ENCODE peak calls at places on chromosome 10, in ten cellular contexts. Y, M, F, V, O, C, D, E, I and P are unnamed samples.

GRCh38 chr10:49616421-49617230 is 2.8 kb downstream of the CHAT start:
- DNase-seq in D (no peak), Y (no peak), E (no peak), I (no peak), O (peak; percentile 19), F (no peak), C (no peak), V (no peak), M (no peak), P (no peak)

GRCh38 chr10:70537398-70538194 is 59.0 kb downstream of the PALD1 start:
- DNase-seq in Y (no peak), E (no peak), C (no peak), D (no peak), V (peak; percentile 86), F (no peak), M (no peak), O (no peak), I (no peak), P (peak; percentile 53)

GRCh38 chr10:43773736-43774135 is 125.1 kb upstream of the ZNF32 start:
- DNase-seq in Y (no peak), V (no peak), C (no peak), F (no peak), E (no peak), O (no peak), M (no peak), I (no peak), D (no peak), P (no peak)

GRCh38 chr10:126972622-126973414 is 67.6 kb downstream of the DOCK1 start:
- DNase-seq in Y (peak; percentile 94), O (no peak), I (no peak), C (peak; percentile 88), D (no peak), M (no peak), V (no peak), E (peak; percentile 51), F (no peak), P (peak; percentile 76)

GRCh38 chr10:20966426-20966825 is 69.3 kb upstream of the NEBL start:
- DNase-seq in C (no peak), D (no peak), V (no peak), Y (no peak), M (no peak), O (no peak), F (no peak), I (no peak), E (no peak), P (no peak)

GRCh38 chr10:29932991-29933390 is 126.4 kb downstream of the JCAD start:
- DNase-seq in M (no peak), F (no peak), D (no peak), C (no peak), Y (no peak), E (no peak), I (no peak), O (no peak), V (no peak), P (peak; percentile 54)

GRCh38 chr10:9635691-9636090 is 1382.0 kb upstream of the CELF2 start:
- DNase-seq in F (no peak), D (no peak), Y (peak; percentile 78), M (no peak), O (no peak), E (no peak), C (peak; percentile 3), V (no peak), I (no peak), P (no peak)

GRCh38 chr10:117311261-117311660 is 64.0 kb downstream of the PDZD8 start:
- DNase-seq in V (no peak), C (no peak), D (no peak), I (no peak), E (no peak), M (no peak), Y (peak; percentile 9), O (no peak), F (no peak), P (no peak)

DNA sequence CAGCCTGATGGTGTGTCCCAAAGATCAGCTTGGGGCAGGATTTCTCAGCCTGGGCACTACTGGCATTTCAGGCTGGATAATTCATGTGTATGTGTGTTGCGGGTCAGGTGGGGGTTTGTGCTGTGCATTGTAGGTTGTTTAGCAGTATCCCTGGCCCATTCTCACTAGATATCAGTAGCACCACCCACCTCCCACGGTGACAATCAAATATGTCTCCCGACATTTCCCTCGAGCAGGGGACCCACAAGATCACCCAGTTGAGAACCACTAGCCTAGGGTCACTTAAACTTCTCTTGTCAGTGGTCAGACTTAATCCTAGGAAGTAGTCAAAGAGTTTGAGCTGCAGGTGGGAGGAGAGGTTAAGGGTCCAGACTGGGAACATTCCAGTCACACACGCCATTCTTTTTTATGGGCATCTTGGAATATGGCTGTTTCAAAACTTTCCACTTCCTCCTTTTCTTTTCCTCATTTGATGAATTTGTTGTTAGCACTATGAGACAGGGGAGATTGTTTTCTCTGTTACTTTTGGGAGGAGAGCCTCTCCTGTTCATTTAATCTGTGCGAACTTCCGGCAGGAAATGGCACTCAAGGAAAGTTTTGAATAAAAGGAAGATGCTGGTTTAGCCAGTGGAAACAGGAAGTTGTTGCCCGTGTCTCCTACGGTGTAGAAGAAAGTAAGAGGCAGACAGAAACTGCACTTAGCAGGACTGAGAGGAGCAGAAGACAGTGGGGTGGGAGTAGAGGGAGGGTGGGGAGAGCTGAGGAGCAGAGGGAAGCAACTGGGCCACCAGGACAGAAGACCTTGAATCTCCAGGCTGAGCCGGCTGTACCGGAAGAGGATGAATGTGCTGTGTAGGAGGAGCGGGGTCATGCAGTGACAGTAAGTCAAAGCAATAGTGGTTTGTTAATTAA is 17.6 kb upstream of the EXOC6 start:
- DNase-seq in O (no peak), V (no peak), Y (no peak), M (no peak), E (no peak), I (no peak), D (peak; percentile 4), F (no peak), C (peak; percentile 17), P (no peak)
- H3K4me3 ChIP-seq in O (peak overlapping the region; percentile 22), V (no peak overlapping the region), Y (no peak overlapping the region), M (peak overlapping the region; percentile 50), E (no peak overlapping the region), I (no peak overlapping the region), D (peak overlapping the region; percentile 70), F (peak overlapping the region; percentile 45), C (no peak overlapping the region), P (no peak overlapping the region)

GRCh38 chr10:1036341-1036791 is 10.7 kb upstream of the IDI2 start:
- DNase-seq in D (peak; percentile 39), F (no peak), O (peak; percentile 73), I (no peak), E (no peak), M (no peak), Y (peak; percentile 38), V (no peak), C (no peak), P (peak; percentile 98)

GRCh38 chr10:1037098-1037497 is 11.4 kb upstream of the IDI2 start:
- DNase-seq in I (no peak), C (no peak), O (no peak), F (no peak), E (no peak), D (no peak), M (no peak), Y (no peak), V (no peak), P (no peak)

GRCh38 chr10:1035201-1035600 is 9.5 kb upstream of the IDI2 start:
- DNase-seq in D (no peak), C (no peak), O (peak; percentile 84), E (no peak), M (no peak), I (no peak), V (no peak), Y (no peak), F (no peak), P (no peak)

GRCh38 chr10:1034758-1035157 is 9.1 kb upstream of the IDI2 start:
- DNase-seq in D (no peak), F (no peak), O (no peak), E (no peak), I (no peak), C (no peak), V (no peak), Y (no peak), M (no peak), P (no peak)

GRCh38 chr10:1033601-1034000 is 7.9 kb upstream of the IDI2 start:
- DNase-seq in Y (no peak), E (no peak), D (no peak), I (no peak), M (no peak), F (no peak), C (no peak), V (no peak), O (peak; percentile 80), P (no peak)
- H3K4me3 ChIP-seq in Y (no peak overlapping the region), E (no peak overlapping the region), D (no peak overlapping the region), I (no peak overlapping the region), M (no peak overlapping the region), F (no peak overlapping the region), C (no peak overlapping the region), V (no peak overlapping the region), O (peak overlapping the region; percentile 49), P (no peak overlapping the region)

GRCh38 chr10:98446121-98446655 is 547 bp downstream of the HPS1 start:
- DNase-seq in O (no peak), D (no peak), I (no peak), E (no peak), Y (peak; percentile 33), V (peak; percentile 64), M (peak; percentile 29), F (no peak), C (peak; percentile 34), P (peak; percentile 33)

GRCh38 chr10:98445200-98445812 is 1.4 kb downstream of the HPS1 start:
- DNase-seq in V (no peak), E (no peak), I (no peak), C (no peak), Y (no peak), O (no peak), D (no peak), F (no peak), M (no peak), P (no peak)

GRCh38 chr10:98449287-98449686 is 2.6 kb upstream of the HPS1 start:
- DNase-seq in E (no peak), Y (no peak), D (no peak), V (no peak), F (no peak), M (no peak), I (no peak), C (no peak), O (no peak), P (no peak)

GRCh38 chr10:98444314-98445006 is 2.3 kb downstream of the HPS1 start:
- DNase-seq in M (no peak), C (no peak), E (no peak), V (no peak), F (no peak), Y (no peak), O (no peak), D (no peak), I (no peak), P (no peak)

DNA sequence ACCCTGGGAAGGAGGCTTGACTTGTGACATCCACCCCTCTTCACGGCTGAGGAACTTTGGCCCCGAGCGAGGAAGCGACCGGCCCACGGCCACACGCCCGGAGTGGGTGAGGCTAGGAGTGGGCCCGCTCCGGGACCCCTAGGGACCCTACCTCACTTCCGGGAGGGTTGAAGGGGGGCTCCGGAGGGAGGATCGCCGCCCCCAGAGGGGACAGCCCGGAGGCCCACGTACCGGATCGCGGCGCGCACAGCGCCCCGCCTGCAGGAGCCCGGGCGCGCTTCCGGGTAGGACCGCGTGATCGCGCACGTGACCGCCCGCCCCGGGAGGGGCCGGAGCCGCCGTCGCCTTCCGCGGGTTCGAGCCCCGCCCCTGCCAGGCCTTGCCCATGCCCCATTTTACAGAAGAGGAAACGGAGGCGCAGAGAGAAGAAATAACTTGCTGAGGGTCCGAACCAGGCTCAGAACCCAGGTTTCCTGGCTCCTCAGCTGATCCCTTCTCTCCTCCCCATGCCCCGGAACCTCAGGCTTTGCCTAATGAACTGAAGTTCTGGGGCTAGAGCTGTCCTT is at the start of gene HPS1:
- DNase-seq in F (no peak), I (no peak), C (peak; percentile 84), V (peak; percentile 73), M (peak; percentile 75), O (peak; percentile 91), Y (peak; percentile 61), D (peak; percentile 79), E (peak; percentile 62), P (peak; percentile 65)
- H3K4me3 ChIP-seq in F (peak within 1 kb of the TSS; percentile 86), I (peak within 1 kb of the TSS; percentile 69), C (peak within 1 kb of the TSS; percentile 84), V (peak within 1 kb of the TSS; percentile 84), M (peak within 1 kb of the TSS; percentile 87), O (peak within 1 kb of the TSS; percentile 89), Y (peak within 1 kb of the TSS; percentile 87), D (peak within 1 kb of the TSS; percentile 86), E (peak within 1 kb of the TSS; percentile 75), P (peak within 1 kb of the TSS; percentile 86)

DNA sequence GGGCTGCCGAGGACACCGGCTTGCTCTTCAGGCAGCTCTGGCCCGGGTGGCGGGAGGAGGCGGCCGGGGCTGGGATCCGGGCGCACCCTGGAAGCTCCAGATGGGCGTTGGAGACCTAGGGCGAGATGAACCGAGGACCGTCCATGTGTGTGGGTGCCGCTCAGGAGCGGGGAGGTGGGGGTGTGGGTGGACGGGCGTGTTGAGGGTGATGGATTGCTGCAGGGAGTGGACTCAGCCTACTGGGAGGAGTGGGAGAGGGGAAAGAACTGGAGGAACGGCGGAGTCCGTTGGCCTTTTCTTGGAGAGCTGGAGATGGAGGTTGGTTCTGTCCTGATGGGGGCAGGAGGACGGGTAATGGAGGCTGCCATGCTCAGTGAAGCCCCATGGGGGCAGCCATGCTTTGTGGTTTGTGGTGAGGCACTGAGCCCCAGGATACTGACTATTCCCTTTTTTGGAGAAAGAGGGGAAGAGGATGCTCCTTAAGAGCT is 27.1 kb downstream of the HIF1AN start:
- DNase-seq in D (no peak), M (peak; percentile 26), E (no peak), O (no peak), Y (peak; percentile 22), I (peak; percentile 49), V (peak; percentile 85), C (peak; percentile 46), F (no peak), P (peak; percentile 36)
- H3K4me3 ChIP-seq in D (no peak overlapping the region), M (no peak overlapping the region), E (no peak overlapping the region), O (no peak overlapping the region), Y (no peak overlapping the region), I (no peak overlapping the region), V (peak overlapping the region; percentile 34), C (no peak overlapping the region), F (no peak overlapping the region), P (no peak overlapping the region)